ENCODE peak calls at places on chromosomes 1 and 21, in eight cellular contexts. G is GM12891, H is psoas muscle, A is EL, W is T-helper 1 cell, V is neuronal stem cell, Q is epithelial cell of prostate, B is Ammon's horn. I is an unnamed sample.

GRCh38 chr1:87956072-87956471 is 627.4 kb downstream of the LMO4 start:
- DNase-seq in W (no peak), Q (peak), A (peak), B (peak), H (peak), V (peak), G (no peak), I (peak)

GRCh38 chr1:159229486-159229885 is 24.8 kb downstream of the ACKR1 start:
- DNase-seq in G (no peak), W (no peak), B (no peak), V (no peak), Q (no peak), A (peak), H (no peak), I (peak)

GRCh38 chr1:41394918-41395598 is 33.8 kb downstream of the FOXO6 start:
- DNase-seq in W (no peak), B (peak), G (no peak), V (peak), A (no peak), Q (no peak), H (no peak), I (no peak)

GRCh38 chr1:3055051-3055450 is 14.0 kb upstream of the PRDM16 start:
- DNase-seq in G (no peak), W (no peak), A (no peak), Q (no peak), B (no peak), H (no peak), V (no peak), I (no peak)

GRCh38 chr1:6301526-6301925 is 40.6 kb upstream of the GPR153 start:
- DNase-seq in A (peak), V (no peak), Q (peak), H (no peak), W (no peak), G (no peak), B (no peak), I (peak)

GRCh38 chr1:46535063-46535462 is 16.4 kb downstream of the KNCN start:
- DNase-seq in B (no peak), V (no peak), A (peak), Q (no peak), H (no peak), W (no peak), G (no peak), I (no peak)

GRCh38 chr1:248045209-248045608 is 1.4 kb upstream of the OR2L3 start:
- DNase-seq in H (no peak), A (no peak), V (no peak), Q (no peak), G (no peak), B (no peak), W (no peak), I (peak)

GRCh38 chr1:150164224-150164623 is 14.5 kb downstream of the PLEKHO1 start:
- DNase-seq in G (no peak), W (no peak), B (peak), V (no peak), A (no peak), Q (no peak), H (peak), I (no peak)

GRCh38 chr1:5239911-5240310 is 585.5 kb downstream of the AJAP1 start:
- DNase-seq in V (no peak), B (no peak), A (no peak), Q (no peak), G (no peak), H (no peak), W (no peak), I (no peak)

GRCh38 chr1:218459878-218460277 is 114.7 kb downstream of the TGFB2 start:
- DNase-seq in A (peak), H (no peak), G (no peak), Q (no peak), B (peak), V (peak), W (no peak), I (peak)

GRCh38 chr1:160114085-160114484 is 1.5 kb upstream of the ATP1A2 start:
- DNase-seq in H (no peak), V (no peak), Q (no peak), A (no peak), B (no peak), W (no peak), G (no peak), I (no peak)

GRCh38 chr1:6612641-6613360 is 730 bp upstream of the PHF13 start:
- DNase-seq in B (peak), V (no peak), W (no peak), G (peak), A (peak), H (peak), Q (no peak), I (peak)

GRCh38 chr1:50271968-50272578 is 151.2 kb downstream of the DMRTA2 start:
- DNase-seq in H (peak), B (peak), W (no peak), V (peak), G (peak), Q (no peak), A (peak), I (no peak)

GRCh38 chr1:205172729-205173366 is 38.7 kb downstream of the DSTYK start:
- DNase-seq in B (peak), Q (peak), V (no peak), A (peak), H (no peak), W (no peak), G (no peak), I (peak)

GRCh38 chr1:68293122-68293521 is 60.8 kb upstream of the WLS start:
- DNase-seq in B (no peak), V (no peak), H (no peak), A (no peak), G (no peak), W (no peak), Q (no peak), I (no peak)

GRCh38 chr1:17691147-17691634 is 63.9 kb upstream of the ACTL8 start:
- DNase-seq in G (no peak), H (no peak), A (no peak), W (no peak), Q (no peak), V (no peak), B (no peak), I (no peak)

GRCh38 chr1:151989131-151989868 is 4.4 kb downstream of the S100A10 start:
- DNase-seq in B (no peak), Q (peak), W (no peak), G (no peak), H (peak), A (peak), V (no peak), I (peak)

GRCh38 chr1:36514501-36514900 is 31.8 kb upstream of the CSF3R start:
- DNase-seq in A (no peak), H (no peak), B (no peak), W (no peak), G (no peak), V (no peak), Q (no peak), I (no peak)

GRCh38 chr21:43300496-43301423 is 126.2 kb downstream of the SIK1 start:
- DNase-seq in B (no peak), V (no peak), G (no peak), A (no peak), Q (peak), H (peak), W (no peak), I (peak)

GRCh38 chr1:178051071-178051470 is 42.8 kb upstream of the RASAL2 start:
- DNase-seq in G (no peak), W (no peak), H (no peak), V (no peak), B (no peak), A (no peak), Q (no peak), I (no peak)

GRCh38 chr1:46517932-46518498 is 28.4 kb downstream of the DMBX1 start:
- DNase-seq in H (no peak), V (no peak), W (no peak), B (no peak), Q (no peak), A (no peak), G (no peak), I (no peak)

GRCh38 chr1:203046984-203047630 is 20.8 kb downstream of the PPFIA4 start:
- DNase-seq in B (no peak), V (no peak), H (no peak), Q (peak), W (no peak), A (peak), G (no peak), I (peak)

GRCh38 chr1:65195495-65196417 is 47.8 kb downstream of the AK4 start:
- DNase-seq in G (no peak), Q (no peak), B (no peak), H (no peak), V (no peak), A (peak), W (no peak), I (peak)

GRCh38 chr1:164689672-164690655 is 131.0 kb downstream of the PBX1 start:
- DNase-seq in V (no peak), Q (no peak), W (no peak), B (no peak), A (no peak), G (no peak), H (no peak), I (no peak)

GRCh38 chr1:242854466-242854865 is 330.0 kb upstream of the PLD5 start:
- DNase-seq in Q (no peak), H (no peak), V (no peak), B (no peak), G (no peak), W (no peak), A (no peak), I (no peak)

GRCh38 chr21:45285266-45285931 is 2.3 kb downstream of the POFUT2 start:
- DNase-seq in V (no peak), A (no peak), Q (no peak), B (no peak), G (no peak), H (no peak), W (no peak), I (no peak)

GRCh38 chr21:43971201-43971991 is 40.7 kb upstream of the TRAPPC10 start:
- DNase-seq in B (peak), H (peak), V (no peak), Q (no peak), W (no peak), G (no peak), A (no peak), I (no peak)

GRCh38 chr1:221271696-221272095 is 392.5 kb downstream of the HLX start:
- DNase-seq in B (no peak), V (no peak), A (no peak), Q (no peak), G (no peak), W (no peak), H (no peak), I (no peak)

GRCh38 chr1:31144442-31144841 is 78.9 kb upstream of the PUM1 start:
- DNase-seq in H (no peak), W (no peak), G (no peak), B (no peak), Q (no peak), A (no peak), V (no peak), I (no peak)

GRCh38 chr1:15526021-15526489 is 593 bp upstream of the DNAJC16 start:
- DNase-seq in A (no peak), V (no peak), H (no peak), W (no peak), B (no peak), Q (no peak), G (no peak), I (no peak)

GRCh38 chr1:11458811-11459275 is 20.1 kb upstream of the DISP3 start:
- DNase-seq in H (no peak), A (no peak), G (no peak), W (no peak), B (peak), Q (no peak), V (no peak), I (no peak)

GRCh38 chr1:53273526-53273925 is 35.2 kb upstream of the MAGOH start:
- DNase-seq in W (no peak), G (no peak), A (no peak), H (no peak), Q (peak), V (no peak), B (no peak), I (no peak)

GRCh38 chr1:187999973-188000372 is 1171.2 kb downstream of the PLA2G4A start:
- DNase-seq in G (no peak), B (no peak), H (no peak), V (no peak), W (no peak), A (no peak), Q (no peak), I (no peak)

I was measured in RPMI7951.